ENCODE peak calls at places on chromosomes 1 and 21, in nine cellular contexts. L, M, T, V, K, S, Q, D and X are unnamed samples.
A peak's percentile ranks its signal among the peaks of the same experiment; 100 is the strongest.

GRCh38 chr1:15876357-15876756 is 28.9 kb downstream of the SPEN start:
- DNase-seq in T (no peak), L (no peak), D (no peak), S (peak; percentile 90), V (no peak), Q (no peak), M (no peak), K (no peak), X (peak; percentile 59)

GRCh38 chr1:17201201-17202021 is 3.5 kb upstream of the PADI1 start:
- DNase-seq in M (no peak), K (no peak), L (no peak), V (no peak), Q (no peak), S (peak; percentile 51), D (no peak), T (no peak), X (no peak)

GRCh38 chr1:201501812-201502510 is 5.0 kb downstream of the CSRP1 start:
- DNase-seq in Q (no peak), M (no peak), V (no peak), L (no peak), S (peak; percentile 60), T (no peak), D (no peak), K (no peak), X (no peak)

GRCh38 chr1:40014812-40015594 is 25.5 kb upstream of the CAP1 start:
- DNase-seq in S (peak; percentile 17), V (no peak), L (peak; percentile 89), K (peak; percentile 37), Q (no peak), T (no peak), D (no peak), M (peak; percentile 81), X (no peak)

GRCh38 chr1:101065575-101065974 is 40.0 kb upstream of the DPH5 start:
- DNase-seq in D (no peak), Q (no peak), S (no peak), L (no peak), K (no peak), M (no peak), V (no peak), T (no peak), X (no peak)

GRCh38 chr1:183310753-183311465 is 107.3 kb downstream of the NMNAT2 start:
- DNase-seq in D (no peak), M (no peak), Q (no peak), K (no peak), V (no peak), T (peak; percentile 66), L (no peak), S (no peak), X (no peak)

GRCh38 chr21:25772680-25773079 is 37.9 kb downstream of the GABPA start:
- DNase-seq in S (no peak), V (no peak), L (no peak), Q (no peak), T (no peak), D (no peak), M (no peak), K (no peak), X (no peak)

GRCh38 chr1:231279081-231279480 is 38.1 kb downstream of the GNPAT start:
- DNase-seq in D (no peak), S (no peak), Q (no peak), L (peak; percentile 17), V (no peak), K (peak; percentile 20), T (no peak), M (peak; percentile 31), X (no peak)

GRCh38 chr1:222167896-222168295 is 380.0 kb downstream of the HHIPL2 start:
- DNase-seq in M (no peak), T (no peak), D (no peak), S (no peak), Q (no peak), V (no peak), K (no peak), L (peak; percentile 42), X (no peak)

GRCh38 chr1:51070640-51071039 is 31.4 kb upstream of the C1orf185 start:
- DNase-seq in M (peak; percentile 41), T (no peak), D (no peak), L (peak; percentile 81), V (no peak), S (no peak), Q (no peak), K (no peak), X (no peak)

GRCh38 chr1:179816196-179816960 is 61.2 kb downstream of the TOR1AIP2 start:
- DNase-seq in L (no peak), M (no peak), Q (no peak), V (no peak), T (no peak), D (no peak), K (peak; percentile 74), S (no peak), X (no peak)

GRCh38 chr1:110348771-110349170 is 9.6 kb downstream of the RBM15 start:
- DNase-seq in V (no peak), M (no peak), L (no peak), K (no peak), D (no peak), T (no peak), Q (no peak), S (no peak), X (no peak)

GRCh38 chr1:26234644-26235384 is 814 bp downstream of the CEP85 start:
- DNase-seq in D (peak; percentile 32), Q (no peak), T (no peak), V (no peak), S (no peak), L (peak; percentile 50), M (no peak), K (no peak), X (no peak)